ENCODE peak calls at places on chromosomes 1 and 21, in seven cellular contexts. One of them, this sample, is unnamed.

GRCh38 chr1:224622831-224623230 is 6.7 kb downstream of the CNIH3 start:
- DNase-seq in neuronal stem cell: no peak
- DNase-seq in mesendoderm: no peak
- DNase-seq in IMR-90: no peak
- DNase-seq in H1: no peak
- DNase-seq in H9: no peak
- DNase-seq in trophoblast cell: no peak
- DNase-seq in this sample: no peak

GRCh38 chr1:148263128-148263905 is 111.2 kb upstream of the NBPF11 start:
- DNase-seq in neuronal stem cell: peak; percentile 58
- DNase-seq in mesendoderm: peak; percentile 100
- DNase-seq in IMR-90: peak; percentile 55
- DNase-seq in H1: peak; percentile 93
- DNase-seq in H9: peak; percentile 96
- DNase-seq in trophoblast cell: peak; percentile 92
- DNase-seq in this sample: peak; percentile 94

GRCh38 chr1:177238967-177239366 is 68.2 kb downstream of the BRINP2 start:
- DNase-seq in neuronal stem cell: no peak
- DNase-seq in mesendoderm: no peak
- DNase-seq in IMR-90: no peak
- DNase-seq in H1: no peak
- DNase-seq in H9: no peak
- DNase-seq in trophoblast cell: no peak
- DNase-seq in this sample: no peak

GRCh38 chr1:55631508-55631907 is 416.3 kb upstream of the USP24 start:
- DNase-seq in neuronal stem cell: no peak
- DNase-seq in mesendoderm: no peak
- DNase-seq in IMR-90: peak; percentile 69
- DNase-seq in H1: no peak
- DNase-seq in H9: no peak
- DNase-seq in trophoblast cell: no peak
- DNase-seq in this sample: no peak

GRCh38 chr1:194102607-194103006 is 916.2 kb upstream of the B3GALT2 start:
- DNase-seq in neuronal stem cell: no peak
- DNase-seq in mesendoderm: peak; percentile 39
- DNase-seq in IMR-90: peak; percentile 4
- DNase-seq in H1: no peak
- DNase-seq in H9: peak; percentile 26
- DNase-seq in trophoblast cell: no peak
- DNase-seq in this sample: no peak

GRCh38 chr1:39505289-39505688 is 13.9 kb downstream of the BMP8A start:
- DNase-seq in neuronal stem cell: no peak
- DNase-seq in mesendoderm: no peak
- DNase-seq in IMR-90: no peak
- DNase-seq in H1: no peak
- DNase-seq in H9: no peak
- DNase-seq in trophoblast cell: no peak
- DNase-seq in this sample: no peak

GRCh38 chr1:230292739-230293720 is 133.1 kb downstream of the PGBD5 start:
- DNase-seq in neuronal stem cell: no peak
- DNase-seq in mesendoderm: no peak
- DNase-seq in IMR-90: no peak
- DNase-seq in H1: no peak
- DNase-seq in H9: no peak
- DNase-seq in trophoblast cell: no peak
- DNase-seq in this sample: no peak

GRCh38 chr21:28518620-28519019 is 474.1 kb downstream of the LTN1 start:
- DNase-seq in neuronal stem cell: no peak
- DNase-seq in mesendoderm: no peak
- DNase-seq in IMR-90: peak; percentile 35
- DNase-seq in H1: no peak
- DNase-seq in H9: no peak
- DNase-seq in trophoblast cell: no peak
- DNase-seq in this sample: no peak

GRCh38 chr1:43199093-43199726 is 27.1 kb downstream of the CFAP57 start:
- DNase-seq in neuronal stem cell: no peak
- DNase-seq in mesendoderm: no peak
- DNase-seq in IMR-90: no peak
- DNase-seq in H1: no peak
- DNase-seq in H9: no peak
- DNase-seq in trophoblast cell: no peak
- DNase-seq in this sample: no peak

GRCh38 chr1:36093919-36094318 is 5.2 kb downstream of the ADPRS start:
- DNase-seq in neuronal stem cell: no peak
- DNase-seq in mesendoderm: no peak
- DNase-seq in IMR-90: no peak
- DNase-seq in H1: no peak
- DNase-seq in H9: no peak
- DNase-seq in trophoblast cell: no peak
- DNase-seq in this sample: no peak

GRCh38 chr1:233391338-233391737 is 63.8 kb downstream of the MAP3K21 start:
- DNase-seq in neuronal stem cell: no peak
- DNase-seq in mesendoderm: peak; percentile 11
- DNase-seq in IMR-90: no peak
- DNase-seq in H1: no peak
- DNase-seq in H9: no peak
- DNase-seq in trophoblast cell: no peak
- DNase-seq in this sample: no peak

GRCh38 chr1:151289991-151290708 is 8.1 kb downstream of the ZNF687 start:
- DNase-seq in neuronal stem cell: no peak
- DNase-seq in mesendoderm: no peak
- DNase-seq in IMR-90: no peak
- DNase-seq in H1: no peak
- DNase-seq in H9: no peak
- DNase-seq in trophoblast cell: peak; percentile 24
- DNase-seq in this sample: no peak

GRCh38 chr1:170067253-170067819 is 7.2 kb downstream of the KIFAP3 start:
- DNase-seq in neuronal stem cell: no peak
- DNase-seq in mesendoderm: no peak
- DNase-seq in IMR-90: peak; percentile 7
- DNase-seq in H1: no peak
- DNase-seq in H9: no peak
- DNase-seq in trophoblast cell: no peak
- DNase-seq in this sample: no peak

GRCh38 chr1:173663159-173663558 is 6.5 kb downstream of the ANKRD45 start:
- DNase-seq in neuronal stem cell: no peak
- DNase-seq in mesendoderm: no peak
- DNase-seq in IMR-90: no peak
- DNase-seq in H1: no peak
- DNase-seq in H9: no peak
- DNase-seq in trophoblast cell: no peak
- DNase-seq in this sample: no peak

GRCh38 chr21:42118121-42118795 is 47.1 kb downstream of the UMODL1 start:
- DNase-seq in neuronal stem cell: no peak
- DNase-seq in mesendoderm: no peak
- DNase-seq in IMR-90: no peak
- DNase-seq in H1: no peak
- DNase-seq in H9: no peak
- DNase-seq in trophoblast cell: no peak
- DNase-seq in this sample: no peak

GRCh38 chr1:64196074-64196869 is 7.2 kb upstream of the UBE2U start:
- DNase-seq in neuronal stem cell: no peak
- DNase-seq in mesendoderm: no peak
- DNase-seq in IMR-90: no peak
- DNase-seq in H1: no peak
- DNase-seq in H9: no peak
- DNase-seq in trophoblast cell: no peak
- DNase-seq in this sample: no peak

GRCh38 chr1:64197076-64197475 is 6.3 kb upstream of the UBE2U start:
- DNase-seq in neuronal stem cell: no peak
- DNase-seq in mesendoderm: no peak
- DNase-seq in IMR-90: no peak
- DNase-seq in H1: no peak
- DNase-seq in H9: no peak
- DNase-seq in trophoblast cell: no peak
- DNase-seq in this sample: no peak

GRCh38 chr1:64194168-64195088 is 9.0 kb upstream of the UBE2U start:
- DNase-seq in neuronal stem cell: no peak
- DNase-seq in mesendoderm: no peak
- DNase-seq in IMR-90: no peak
- DNase-seq in H1: no peak
- DNase-seq in H9: no peak
- DNase-seq in trophoblast cell: no peak
- DNase-seq in this sample: no peak

GRCh38 chr1:64192290-64192689 is 11.1 kb upstream of the UBE2U start:
- DNase-seq in neuronal stem cell: no peak
- DNase-seq in mesendoderm: no peak
- DNase-seq in IMR-90: no peak
- DNase-seq in H1: no peak
- DNase-seq in H9: no peak
- DNase-seq in trophoblast cell: no peak
- DNase-seq in this sample: no peak

GRCh38 chr1:64195089-64195410 is 8.4 kb upstream of the UBE2U start:
- DNase-seq in neuronal stem cell: no peak
- DNase-seq in mesendoderm: no peak
- DNase-seq in IMR-90: no peak
- DNase-seq in H1: no peak
- DNase-seq in H9: no peak
- DNase-seq in trophoblast cell: no peak
- DNase-seq in this sample: no peak
- H4K8ac ChIP-seq in neuronal stem cell: no peak overlapping the region
- H4K8ac ChIP-seq in mesendoderm: no peak overlapping the region
- H4K8ac ChIP-seq in IMR-90: no peak overlapping the region
- H4K8ac ChIP-seq in H1: no peak overlapping the region
- H4K8ac ChIP-seq in H9: no peak overlapping the region
- H4K8ac ChIP-seq in trophoblast cell: no peak overlapping the region
- H4K8ac ChIP-seq in this sample: no peak overlapping the region

DNA sequence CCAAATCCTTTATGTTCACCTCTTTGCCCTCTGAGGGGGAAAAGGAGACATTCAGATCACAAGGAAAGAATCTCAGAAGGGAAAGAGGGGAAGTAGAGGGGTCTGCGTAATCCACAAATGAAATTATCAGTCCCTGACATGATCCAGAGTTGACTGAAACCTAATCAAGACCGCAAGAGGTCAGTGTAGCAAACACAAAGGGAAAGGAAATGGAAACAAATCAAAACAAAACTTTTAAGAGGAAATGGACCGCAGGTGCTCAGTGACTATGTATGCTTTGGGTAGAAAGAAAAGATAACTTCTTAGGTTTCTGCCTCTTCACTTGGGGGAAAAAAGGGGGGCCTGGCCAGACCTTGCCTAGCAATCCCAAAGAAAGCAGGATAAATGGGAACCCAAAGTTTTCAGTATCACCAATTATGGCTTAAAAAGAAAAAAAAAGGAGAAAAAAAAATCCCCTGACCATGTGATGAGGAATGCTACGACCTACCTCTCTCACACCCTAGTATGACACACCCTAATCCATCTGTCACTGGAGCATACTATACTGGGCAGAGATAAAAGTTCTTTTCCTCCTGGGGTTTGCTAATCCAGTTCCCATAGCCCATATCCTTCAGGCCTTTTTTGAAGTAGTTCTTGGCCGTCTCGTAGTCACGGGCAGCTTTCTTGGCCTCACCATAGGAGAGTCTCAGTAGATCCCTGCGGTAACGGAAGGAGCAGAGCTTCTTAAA is 16.9 kb downstream of the CHRNB2 start:
- DNase-seq in neuronal stem cell: no peak
- DNase-seq in mesendoderm: no peak
- DNase-seq in IMR-90: no peak
- DNase-seq in H1: no peak
- DNase-seq in H9: no peak
- DNase-seq in trophoblast cell: no peak
- DNase-seq in this sample: no peak
- H3K4ac ChIP-seq in neuronal stem cell: no peak overlapping the region
- H3K4ac ChIP-seq in mesendoderm: no peak overlapping the region
- H3K4ac ChIP-seq in IMR-90: no peak overlapping the region
- H3K4ac ChIP-seq in H1: no peak overlapping the region
- H3K4ac ChIP-seq in H9: no peak overlapping the region
- H3K4ac ChIP-seq in trophoblast cell: no peak overlapping the region
- H3K4ac ChIP-seq in this sample: no peak overlapping the region

GRCh38 chr1:227561303-227561702 is 2.1 kb upstream of the ZNF678 start:
- DNase-seq in neuronal stem cell: no peak
- DNase-seq in mesendoderm: no peak
- DNase-seq in IMR-90: no peak
- DNase-seq in H1: no peak
- DNase-seq in H9: no peak
- DNase-seq in trophoblast cell: no peak
- DNase-seq in this sample: no peak

GRCh38 chr1:227560814-227561213 is 2.5 kb upstream of the ZNF678 start:
- DNase-seq in neuronal stem cell: no peak
- DNase-seq in mesendoderm: no peak
- DNase-seq in IMR-90: no peak
- DNase-seq in H1: no peak
- DNase-seq in H9: no peak
- DNase-seq in trophoblast cell: no peak
- DNase-seq in this sample: no peak

GRCh38 chr1:227562923-227563318 is 435 bp upstream of the ZNF678 start:
- DNase-seq in neuronal stem cell: no peak
- DNase-seq in mesendoderm: no peak
- DNase-seq in IMR-90: no peak
- DNase-seq in H1: no peak
- DNase-seq in H9: no peak
- DNase-seq in trophoblast cell: no peak
- DNase-seq in this sample: no peak

GRCh38 chr1:227563319-227564201 is at the start of gene ZNF678:
- DNase-seq in neuronal stem cell: peak; percentile 85
- DNase-seq in mesendoderm: peak; percentile 98
- DNase-seq in IMR-90: peak; percentile 94
- DNase-seq in H1: peak; percentile 85
- DNase-seq in H9: peak; percentile 94
- DNase-seq in trophoblast cell: peak; percentile 93
- DNase-seq in this sample: peak; percentile 97

GRCh38 chr1:227562037-227562436 is 1.3 kb upstream of the ZNF678 start:
- DNase-seq in neuronal stem cell: no peak
- DNase-seq in mesendoderm: no peak
- DNase-seq in IMR-90: no peak
- DNase-seq in H1: no peak
- DNase-seq in H9: no peak
- DNase-seq in trophoblast cell: no peak
- DNase-seq in this sample: no peak
- H4K8ac ChIP-seq in neuronal stem cell: no peak overlapping the region
- H4K8ac ChIP-seq in mesendoderm: no peak overlapping the region
- H4K8ac ChIP-seq in IMR-90: no peak overlapping the region
- H4K8ac ChIP-seq in H1: no peak overlapping the region
- H4K8ac ChIP-seq in H9: no peak overlapping the region
- H4K8ac ChIP-seq in trophoblast cell: no peak overlapping the region
- H4K8ac ChIP-seq in this sample: peak overlapping the region; percentile 7

DNA sequence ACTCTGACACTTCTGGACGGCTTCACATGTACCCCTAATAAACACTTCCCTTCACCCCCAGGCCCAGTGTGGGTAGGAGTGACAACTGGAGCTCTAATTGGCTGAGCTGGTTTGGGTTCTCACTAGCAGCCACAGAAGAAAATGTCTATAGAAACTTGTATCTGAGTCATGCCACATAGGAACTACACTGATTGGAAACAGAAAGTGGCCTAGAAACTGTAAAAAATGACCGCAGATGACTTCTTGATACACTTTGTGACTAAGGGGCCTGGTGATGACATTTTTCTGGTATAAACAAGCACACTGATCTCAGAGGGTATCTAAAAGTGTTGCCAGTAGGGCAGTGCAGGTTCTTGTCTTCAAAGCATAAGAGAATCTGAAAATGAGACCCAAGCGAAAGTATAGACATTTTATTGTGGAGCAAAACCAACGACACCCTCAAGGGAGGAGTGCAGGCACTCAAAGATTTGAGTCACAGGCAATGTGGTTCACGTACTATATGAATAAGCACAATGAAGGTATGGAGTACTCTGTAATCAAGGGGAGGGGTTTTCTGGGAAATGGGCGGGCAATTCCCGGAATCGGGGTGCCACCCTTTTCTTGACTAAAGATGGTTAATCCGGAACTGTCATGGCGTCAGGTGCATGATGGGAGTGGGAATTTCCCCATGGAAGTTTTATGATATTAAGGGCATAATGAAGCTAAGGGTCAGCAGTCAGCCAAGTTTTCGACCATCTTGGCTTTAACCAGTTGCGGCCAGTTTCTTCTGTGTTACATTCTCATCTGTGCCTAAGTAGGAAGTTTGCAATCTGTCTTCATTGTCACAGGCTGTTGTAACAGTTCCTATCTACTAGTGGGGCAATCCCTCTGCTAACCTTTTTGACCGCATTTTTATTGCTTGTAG is at the start of gene AIM2:
- DNase-seq in neuronal stem cell: no peak
- DNase-seq in mesendoderm: no peak
- DNase-seq in IMR-90: no peak
- DNase-seq in H1: no peak
- DNase-seq in H9: no peak
- DNase-seq in trophoblast cell: peak; percentile 30
- DNase-seq in this sample: peak; percentile 48
- H3K4ac ChIP-seq in neuronal stem cell: no peak within 1 kb of the TSS
- H3K4ac ChIP-seq in mesendoderm: no peak within 1 kb of the TSS
- H3K4ac ChIP-seq in IMR-90: no peak within 1 kb of the TSS
- H3K4ac ChIP-seq in H1: no peak within 1 kb of the TSS
- H3K4ac ChIP-seq in H9: no peak within 1 kb of the TSS
- H3K4ac ChIP-seq in trophoblast cell: no peak within 1 kb of the TSS
- H3K4ac ChIP-seq in this sample: no peak within 1 kb of the TSS

This sample was measured in mesenchymal stem cell.